ENCODE peak calls at places on chromosomes 12 and 14, in seven cellular contexts. G, N, T, C, Q, Z and W are unnamed samples.

GRCh38 chr12:58757422-58757821 is 162.9 kb downstream of the LRIG3 start:
- DNase-seq in Z (no peak), N (peak; percentile 87), G (no peak), T (peak; percentile 55), C (no peak), Q (no peak), W (peak; percentile 17)

GRCh38 chr12:58359084-58359483 is 417.7 kb downstream of the ATP23 start:
- DNase-seq in Z (no peak), N (no peak), C (no peak), G (no peak), Q (no peak), T (no peak), W (no peak)

GRCh38 chr14:71439247-71439646 is 493.0 kb upstream of the RGS6 start:
- DNase-seq in Q (no peak), G (no peak), T (peak; percentile 21), C (no peak), N (no peak), Z (no peak), W (no peak)

GRCh38 chr14:61264022-61264571 is 17.0 kb downstream of the TMEM30B start:
- DNase-seq in C (no peak), Q (no peak), N (no peak), Z (no peak), T (no peak), G (no peak), W (no peak)

GRCh38 chr14:91163316-91163715 is 49.4 kb downstream of the DGLUCY start:
- DNase-seq in C (no peak), Q (no peak), Z (no peak), N (no peak), G (no peak), T (no peak), W (no peak)

GRCh38 chr12:55931780-55932545 is 1.0 kb downstream of the DGKA start:
- DNase-seq in Q (peak; percentile 30), N (peak; percentile 71), G (peak; percentile 48), Z (no peak), C (no peak), T (peak; percentile 53), W (no peak)

GRCh38 chr12:788288-788687 is 35.9 kb downstream of the WNK1 start:
- DNase-seq in Z (no peak), G (no peak), T (no peak), C (no peak), N (peak; percentile 67), Q (no peak), W (no peak)

GRCh38 chr12:51217133-51217967 is 512 bp downstream of the POU6F1 start:
- DNase-seq in T (peak; percentile 60), Z (peak; percentile 36), G (peak; percentile 58), N (peak; percentile 47), C (peak; percentile 31), Q (peak; percentile 35), W (no peak)

GRCh38 chr12:109264943-109265650 is 44.0 kb downstream of the FOXN4 start:
- DNase-seq in T (no peak), C (no peak), G (no peak), Z (no peak), Q (no peak), N (no peak), W (no peak)

GRCh38 chr12:93245543-93245942 is 132.2 kb upstream of the NUDT4 start:
- DNase-seq in G (peak; percentile 83), N (no peak), Z (no peak), Q (peak; percentile 14), T (no peak), C (no peak), W (no peak)

GRCh38 chr14:104066719-104067118 is 18.8 kb upstream of the ASPG start:
- DNase-seq in N (no peak), T (no peak), G (no peak), Z (no peak), C (no peak), Q (no peak), W (no peak)

GRCh38 chr12:110180591-110181005 is 56.4 kb downstream of the IFT81 start:
- DNase-seq in Q (no peak), C (no peak), G (no peak), N (no peak), Z (no peak), T (peak; percentile 44), W (peak; percentile 67)

GRCh38 chr12:118188690-118189371 is 52.9 kb downstream of the PEBP1 start:
- DNase-seq in C (no peak), T (peak; percentile 59), Z (no peak), Q (no peak), N (no peak), G (no peak), W (no peak)

GRCh38 chr14:77037886-77038511 is 9.5 kb upstream of the IRF2BPL start:
- DNase-seq in C (no peak), G (no peak), N (peak; percentile 58), Z (no peak), Q (peak; percentile 49), T (peak; percentile 15), W (no peak)

GRCh38 chr12:85949253-85949652 is 75.2 kb downstream of the NTS start:
- DNase-seq in Q (no peak), T (no peak), G (no peak), C (no peak), Z (no peak), N (no peak), W (no peak)

GRCh38 chr12:79347852-79348251 is 342.9 kb downstream of the PAWR start:
- DNase-seq in G (no peak), Q (no peak), Z (no peak), T (no peak), C (no peak), N (no peak), W (no peak)

GRCh38 chr14:68520637-68521556 is 272.0 kb downstream of the ZFP36L1 start:
- DNase-seq in T (no peak), Z (no peak), C (no peak), N (no peak), G (no peak), Q (no peak), W (no peak)

GRCh38 chr14:49160983-49161382 is 425.2 kb downstream of the RPS29 start:
- DNase-seq in G (peak; percentile 10), Q (no peak), C (no peak), N (no peak), Z (no peak), T (no peak), W (no peak)

GRCh38 chr12:107645630-107646333 is 39.8 kb upstream of the PWP1 start:
- DNase-seq in G (no peak), N (peak; percentile 87), Z (no peak), Q (no peak), T (no peak), C (peak; percentile 64), W (no peak)

GRCh38 chr12:41521872-41522379 is 333.8 kb downstream of the PDZRN4 start:
- DNase-seq in G (peak; percentile 57), C (no peak), Q (no peak), Z (no peak), N (peak; percentile 91), T (peak; percentile 55), W (peak; percentile 81)

GRCh38 chr12:4909397-4909733 is 340 bp upstream of the KCNA1 start:
- DNase-seq in Z (no peak), T (no peak), C (no peak), Q (no peak), N (no peak), G (no peak), W (no peak)

GRCh38 chr12:47987411-47988072 is 16.7 kb downstream of the COL2A1 start:
- DNase-seq in Q (no peak), Z (no peak), T (peak; percentile 48), C (no peak), N (no peak), G (no peak), W (no peak)

GRCh38 chr12:130873825-130874224 is 2.0 kb downstream of the RAN start:
- DNase-seq in T (no peak), N (no peak), C (no peak), Q (no peak), Z (no peak), G (peak; percentile 60), W (no peak)

GRCh38 chr14:40694026-40694425 is 912.6 kb upstream of the LRFN5 start:
- DNase-seq in Z (no peak), Q (no peak), N (no peak), T (no peak), G (no peak), C (no peak), W (no peak)

GRCh38 chr14:67515386-67516079 is 17.6 kb upstream of the PLEKHH1 start:
- DNase-seq in N (peak; percentile 14), T (no peak), G (peak; percentile 59), C (no peak), Q (peak; percentile 39), Z (no peak), W (no peak)

GRCh38 chr12:70646850-70647249 is 9.6 kb upstream of the PTPRB start:
- DNase-seq in Z (no peak), T (peak; percentile 28), Q (no peak), G (no peak), C (no peak), N (peak; percentile 45), W (no peak)

GRCh38 chr14:68405959-68406358 is 386.9 kb downstream of the ZFP36L1 start:
- DNase-seq in T (peak; percentile 17), N (no peak), Z (no peak), G (no peak), C (no peak), Q (no peak), W (no peak)

GRCh38 chr12:91074068-91074819 is 16.4 kb upstream of the KERA start:
- DNase-seq in Z (no peak), T (peak; percentile 2), G (no peak), C (no peak), N (no peak), Q (no peak), W (no peak)

GRCh38 chr12:96193725-96194571 is at the start of gene ELK3:
- DNase-seq in N (peak; percentile 98), C (no peak), Z (peak; percentile 56), G (peak; percentile 77), Q (peak; percentile 61), T (peak; percentile 74), W (no peak)

GRCh38 chr14:67547224-67547780 is 14.2 kb downstream of the PLEKHH1 start:
- DNase-seq in Q (no peak), C (no peak), N (no peak), G (no peak), T (no peak), Z (no peak), W (no peak)

GRCh38 chr12:89762498-89763170 is 54.0 kb upstream of the ATP2B1 start:
- DNase-seq in C (no peak), N (no peak), G (no peak), Q (no peak), T (no peak), Z (no peak), W (no peak)

GRCh38 chr14:73815849-73816816 is 35.5 kb upstream of the PTGR2 start:
- DNase-seq in C (no peak), Z (no peak), N (no peak), T (no peak), G (no peak), Q (no peak), W (no peak)

GRCh38 chr12:80877706-80878384 is 59.9 kb downstream of the LIN7A start:
- DNase-seq in N (no peak), Z (no peak), C (no peak), T (no peak), Q (no peak), G (no peak), W (no peak)

GRCh38 chr12:19227880-19228210 is 98.3 kb downstream of the PLEKHA5 start:
- DNase-seq in T (no peak), C (no peak), G (no peak), N (no peak), Q (no peak), Z (no peak), W (no peak)